ENCODE peak calls at places on chromosomes 12 and 14, in ten cellular contexts. One of them, this sample, is unnamed.

GRCh38 chr12:1936406-1937320 is 18.2 kb upstream of the CACNA2D4 start:
- DNase-seq in NCI-H748 treated with DMSO at 0.1 percent for 48 hours: no peak
- DNase-seq in mammary epithelial cell: peak
- DNase-seq in WTC11: no peak
- DNase-seq in fibroblast of the aortic adventitia: peak
- DNase-seq in fibroblast of mammary gland: peak
- DNase-seq in activated CD8-positive, alpha-beta memory T cell treated with anti-CD3 and anti-CD28 coated beads for 24 hours: peak
- DNase-seq in posterior vena cava: no peak
- DNase-seq in amygdala: peak
- DNase-seq in NCI-H1092 treated with DMSO at 0.1 percent for 48 hours: peak
- DNase-seq in this sample: peak

GRCh38 chr14:95299271-95299670 is 20.4 kb downstream of the CLMN start:
- DNase-seq in NCI-H748 treated with DMSO at 0.1 percent for 48 hours: no peak
- DNase-seq in mammary epithelial cell: no peak
- DNase-seq in WTC11: no peak
- DNase-seq in fibroblast of the aortic adventitia: no peak
- DNase-seq in fibroblast of mammary gland: no peak
- DNase-seq in activated CD8-positive, alpha-beta memory T cell treated with anti-CD3 and anti-CD28 coated beads for 24 hours: no peak
- DNase-seq in posterior vena cava: no peak
- DNase-seq in amygdala: no peak
- DNase-seq in NCI-H1092 treated with DMSO at 0.1 percent for 48 hours: no peak
- DNase-seq in this sample: no peak

GRCh38 chr14:36662258-36662542 is 540 bp downstream of the PAX9 start:
- DNase-seq in NCI-H748 treated with DMSO at 0.1 percent for 48 hours: no peak
- DNase-seq in mammary epithelial cell: no peak
- DNase-seq in WTC11: no peak
- DNase-seq in fibroblast of the aortic adventitia: no peak
- DNase-seq in fibroblast of mammary gland: no peak
- DNase-seq in activated CD8-positive, alpha-beta memory T cell treated with anti-CD3 and anti-CD28 coated beads for 24 hours: no peak
- DNase-seq in posterior vena cava: no peak
- DNase-seq in amygdala: no peak
- DNase-seq in NCI-H1092 treated with DMSO at 0.1 percent for 48 hours: no peak
- DNase-seq in this sample: no peak

GRCh38 chr14:42140831-42141279 is 534.2 kb downstream of the LRFN5 start:
- DNase-seq in NCI-H748 treated with DMSO at 0.1 percent for 48 hours: no peak
- DNase-seq in mammary epithelial cell: peak
- DNase-seq in WTC11: no peak
- DNase-seq in fibroblast of the aortic adventitia: peak
- DNase-seq in fibroblast of mammary gland: peak
- DNase-seq in activated CD8-positive, alpha-beta memory T cell treated with anti-CD3 and anti-CD28 coated beads for 24 hours: no peak
- DNase-seq in posterior vena cava: no peak
- DNase-seq in amygdala: no peak
- DNase-seq in NCI-H1092 treated with DMSO at 0.1 percent for 48 hours: no peak
- DNase-seq in this sample: peak

GRCh38 chr14:70631948-70632347 is 9.8 kb upstream of the TTC9 start:
- DNase-seq in NCI-H748 treated with DMSO at 0.1 percent for 48 hours: no peak
- DNase-seq in mammary epithelial cell: no peak
- DNase-seq in WTC11: no peak
- DNase-seq in fibroblast of the aortic adventitia: no peak
- DNase-seq in fibroblast of mammary gland: no peak
- DNase-seq in activated CD8-positive, alpha-beta memory T cell treated with anti-CD3 and anti-CD28 coated beads for 24 hours: no peak
- DNase-seq in posterior vena cava: no peak
- DNase-seq in amygdala: no peak
- DNase-seq in NCI-H1092 treated with DMSO at 0.1 percent for 48 hours: no peak
- DNase-seq in this sample: no peak

GRCh38 chr14:68523994-68524725 is 268.7 kb downstream of the ZFP36L1 start:
- DNase-seq in NCI-H748 treated with DMSO at 0.1 percent for 48 hours: no peak
- DNase-seq in mammary epithelial cell: no peak
- DNase-seq in WTC11: no peak
- DNase-seq in fibroblast of the aortic adventitia: peak
- DNase-seq in fibroblast of mammary gland: peak
- DNase-seq in activated CD8-positive, alpha-beta memory T cell treated with anti-CD3 and anti-CD28 coated beads for 24 hours: no peak
- DNase-seq in posterior vena cava: no peak
- DNase-seq in amygdala: no peak
- DNase-seq in NCI-H1092 treated with DMSO at 0.1 percent for 48 hours: no peak
- DNase-seq in this sample: no peak

GRCh38 chr12:20283467-20283866 is 84.9 kb upstream of the PDE3A start:
- DNase-seq in NCI-H748 treated with DMSO at 0.1 percent for 48 hours: no peak
- DNase-seq in mammary epithelial cell: no peak
- DNase-seq in WTC11: no peak
- DNase-seq in fibroblast of the aortic adventitia: no peak
- DNase-seq in fibroblast of mammary gland: no peak
- DNase-seq in activated CD8-positive, alpha-beta memory T cell treated with anti-CD3 and anti-CD28 coated beads for 24 hours: no peak
- DNase-seq in posterior vena cava: no peak
- DNase-seq in amygdala: no peak
- DNase-seq in NCI-H1092 treated with DMSO at 0.1 percent for 48 hours: no peak
- DNase-seq in this sample: no peak

GRCh38 chr12:14654416-14654815 is 42.0 kb downstream of the GUCY2C start:
- DNase-seq in NCI-H748 treated with DMSO at 0.1 percent for 48 hours: no peak
- DNase-seq in mammary epithelial cell: no peak
- DNase-seq in WTC11: no peak
- DNase-seq in fibroblast of the aortic adventitia: no peak
- DNase-seq in fibroblast of mammary gland: peak
- DNase-seq in activated CD8-positive, alpha-beta memory T cell treated with anti-CD3 and anti-CD28 coated beads for 24 hours: no peak
- DNase-seq in posterior vena cava: no peak
- DNase-seq in amygdala: no peak
- DNase-seq in NCI-H1092 treated with DMSO at 0.1 percent for 48 hours: no peak
- DNase-seq in this sample: no peak

This sample was measured in choroid plexus epithelial cell.